ENCODE peak calls at places on chromosomes 12 and 14, in ten cellular contexts. D is stimulated activated CD8-positive, alpha-beta memory T cell treated with anti-CD3 and anti-CD28 coated beads, Interleukin-4, amount 100 ng/mL, for 1 hour; H is WERI-Rb-1; X is activated naive CD4-positive, alpha-beta T cell treated with anti-CD3 and anti-CD28 coated beads for 36 hours; R is ELF-1; O is fibroblast of lung; L is stimulated activated CD4-positive, alpha-beta T cell treated with anti-CD3 and anti-CD28 coated beads, Interleukin-1b, Interleukin-23, amount 100 ng/mL, for 24 hours; Y is HEK293T; W is effector memory CD8-positive, alpha-beta T cell; G is HCEC 1CT. U is an unnamed sample.

GRCh38 chr12:66971816-66972215 is 292.9 kb upstream of the GRIP1 start:
- DNase-seq in D (no peak), H (no peak), X (no peak), R (no peak), O (no peak), L (no peak), Y (no peak), W (no peak), G (no peak), U (no peak)

GRCh38 chr12:27900920-27901879 is 71.3 kb downstream of the PTHLH start:
- DNase-seq in D (no peak), H (no peak), X (no peak), R (no peak), O (no peak), L (no peak), Y (no peak), W (no peak), G (no peak), U (no peak)

GRCh38 chr12:121465921-121466799 is 66.2 kb downstream of the RNF34 start:
- DNase-seq in D (no peak), H (peak; percentile 33), X (peak; percentile 34), R (peak; percentile 35), O (peak; percentile 15), L (no peak), Y (peak; percentile 43), W (peak; percentile 43), G (peak; percentile 15), U (no peak)

GRCh38 chr12:131799195-131799594 is 29.0 kb upstream of the MMP17 start:
- DNase-seq in D (no peak), H (no peak), X (no peak), R (no peak), O (no peak), L (no peak), Y (no peak), W (no peak), G (no peak), U (no peak)

GRCh38 chr14:74019743-74020142 is 594 bp downstream of the BBOF1 start:
- DNase-seq in D (no peak), H (no peak), X (peak; percentile 10), R (no peak), O (peak; percentile 76), L (no peak), Y (peak; percentile 12), W (no peak), G (peak; percentile 65), U (no peak)

GRCh38 chr14:61218765-61219164 is 62.4 kb downstream of the TMEM30B start:
- DNase-seq in D (no peak), H (peak; percentile 14), X (no peak), R (no peak), O (no peak), L (no peak), Y (no peak), W (no peak), G (no peak), U (no peak)

GRCh38 chr14:98226411-98226810 is 1045.6 kb downstream of the BCL11B start:
- DNase-seq in D (no peak), H (no peak), X (no peak), R (no peak), O (no peak), L (no peak), Y (no peak), W (no peak), G (no peak), U (no peak)

GRCh38 chr12:117328556-117329100 is 32.8 kb downstream of the NOS1 start:
- DNase-seq in D (no peak), H (peak; percentile 84), X (no peak), R (no peak), O (no peak), L (no peak), Y (no peak), W (no peak), G (no peak), U (no peak)

GRCh38 chr12:79360269-79360668 is 330.5 kb downstream of the PAWR start:
- DNase-seq in D (no peak), H (no peak), X (no peak), R (no peak), O (no peak), L (no peak), Y (no peak), W (no peak), G (no peak), U (no peak)

GRCh38 chr12:96710127-96710745 is 196.8 kb upstream of the NEDD1 start:
- DNase-seq in D (no peak), H (no peak), X (peak; percentile 20), R (peak; percentile 19), O (no peak), L (no peak), Y (no peak), W (no peak), G (no peak), U (peak; percentile 77)

GRCh38 chr12:51448618-51449256 is 24.1 kb downstream of the SLC4A8 start:
- DNase-seq in D (no peak), H (no peak), X (no peak), R (no peak), O (no peak), L (no peak), Y (no peak), W (no peak), G (no peak), U (no peak)

GRCh38 chr12:2804390-2805145 is 7.9 kb upstream of the ITFG2 start:
- DNase-seq in D (no peak), H (no peak), X (no peak), R (no peak), O (peak; percentile 69), L (no peak), Y (no peak), W (no peak), G (no peak), U (no peak)

GRCh38 chr14:97027256-97027999 is 230.2 kb downstream of the VRK1 start:
- DNase-seq in D (no peak), H (no peak), X (no peak), R (peak; percentile 18), O (no peak), L (no peak), Y (no peak), W (no peak), G (no peak), U (no peak)

GRCh38 chr14:23117371-23118020 is 1.6 kb downstream of the CEBPE start:
- DNase-seq in D (no peak), H (no peak), X (no peak), R (no peak), O (no peak), L (no peak), Y (no peak), W (no peak), G (no peak), U (no peak)

GRCh38 chr14:71487941-71488340 is 444.3 kb upstream of the RGS6 start:
- DNase-seq in D (no peak), H (no peak), X (no peak), R (no peak), O (peak; percentile 55), L (no peak), Y (no peak), W (no peak), G (no peak), U (no peak)

GRCh38 chr12:103780093-103780440 is 61.0 kb downstream of the NT5DC3 start:
- DNase-seq in D (no peak), H (no peak), X (no peak), R (no peak), O (peak; percentile 51), L (no peak), Y (no peak), W (no peak), G (no peak), U (no peak)

GRCh38 chr12:114248527-114248926 is 157.4 kb downstream of the TBX5 start:
- DNase-seq in D (no peak), H (no peak), X (no peak), R (no peak), O (no peak), L (no peak), Y (no peak), W (no peak), G (no peak), U (no peak)

GRCh38 chr12:102769323-102769916 is 147.6 kb downstream of the PAH start:
- DNase-seq in D (no peak), H (peak; percentile 62), X (peak; percentile 59), R (peak; percentile 66), O (peak; percentile 38), L (no peak), Y (peak; percentile 52), W (peak; percentile 10), G (peak; percentile 4), U (peak; percentile 10)

GRCh38 chr14:57747036-57747435 is 118.9 kb downstream of the SLC35F4 start:
- DNase-seq in D (no peak), H (no peak), X (no peak), R (no peak), O (peak; percentile 68), L (no peak), Y (no peak), W (no peak), G (no peak), U (no peak)

GRCh38 chr12:42482820-42483533 is 106.6 kb downstream of the PRICKLE1 start:
- DNase-seq in D (no peak), H (peak; percentile 70), X (peak; percentile 52), R (peak; percentile 89), O (peak; percentile 61), L (no peak), Y (peak; percentile 85), W (peak; percentile 37), G (peak; percentile 45), U (no peak)